ENCODE peak calls at places on chromosomes 12 and 14, in six cellular contexts. N, P, K, S, T and W are unnamed samples.

GRCh38 chr12:122051231-122051876 is 27.2 kb upstream of the MLXIP start:
- DNase-seq in N (no peak), P (no peak), K (peak; percentile 44), S (no peak), T (no peak), W (no peak)

GRCh38 chr14:40987481-40987880 is 619.2 kb upstream of the LRFN5 start:
- DNase-seq in N (no peak), P (no peak), K (no peak), S (no peak), T (peak; percentile 62), W (no peak)

GRCh38 chr12:54489857-54490256 is 7.7 kb upstream of the NCKAP1L start:
- DNase-seq in N (no peak), P (no peak), K (no peak), S (no peak), T (no peak), W (no peak)

GRCh38 chr12:56699020-56699661 is 11.1 kb upstream of the PTGES3 start:
- DNase-seq in N (no peak), P (no peak), K (no peak), S (no peak), T (no peak), W (peak; percentile 39)

GRCh38 chr14:103207404-103208072 is 84.3 kb downstream of the TNFAIP2 start:
- DNase-seq in N (no peak), P (peak; percentile 36), K (no peak), S (peak; percentile 83), T (no peak), W (no peak)

GRCh38 chr12:31337952-31338351 is 12.0 kb upstream of the SINHCAF start:
- DNase-seq in N (no peak), P (no peak), K (no peak), S (no peak), T (no peak), W (no peak)

GRCh38 chr12:29148958-29149690 is at the start of gene FAR2:
- DNase-seq in N (peak; percentile 84), P (peak; percentile 67), K (no peak), S (peak; percentile 65), T (peak; percentile 69), W (no peak)

GRCh38 chr12:89682284-89682683 is 26.4 kb downstream of the ATP2B1 start:
- DNase-seq in N (no peak), P (no peak), K (no peak), S (no peak), T (no peak), W (no peak)

GRCh38 chr12:76268267-76268666 is 79.9 kb downstream of the BBS10 start:
- DNase-seq in N (no peak), P (no peak), K (peak; percentile 55), S (peak; percentile 42), T (no peak), W (no peak)

GRCh38 chr14:59622641-59623040 is 46.0 kb upstream of the CCDC175 start:
- DNase-seq in N (no peak), P (no peak), K (no peak), S (no peak), T (no peak), W (no peak)

GRCh38 chr12:98591209-98591608 is 2.3 kb upstream of the SLC25A3 start:
- DNase-seq in N (no peak), P (no peak), K (peak; percentile 32), S (peak; percentile 11), T (no peak), W (peak; percentile 51)

GRCh38 chr12:95803817-95804216 is 13.3 kb upstream of the NTN4 start:
- DNase-seq in N (no peak), P (no peak), K (no peak), S (no peak), T (no peak), W (no peak)

GRCh38 chr14:73740921-73741326 is 26.7 kb upstream of the PNMA1 start:
- DNase-seq in N (no peak), P (peak; percentile 86), K (no peak), S (peak; percentile 70), T (peak; percentile 91), W (no peak)

GRCh38 chr12:46577063-46577776 is 204.6 kb upstream of the SLC38A2 start:
- DNase-seq in N (no peak), P (no peak), K (no peak), S (no peak), T (no peak), W (no peak)

GRCh38 chr14:63685401-63685800 is 42.5 kb downstream of the SGPP1 start:
- DNase-seq in N (no peak), P (no peak), K (no peak), S (no peak), T (no peak), W (no peak)

GRCh38 chr12:67220065-67220464 is 49.1 kb upstream of the CAND1 start:
- DNase-seq in N (no peak), P (peak; percentile 54), K (no peak), S (peak; percentile 8), T (peak; percentile 62), W (no peak)

GRCh38 chr14:70045715-70046535 is 142.8 kb downstream of the SLC8A3 start:
- DNase-seq in N (no peak), P (peak; percentile 90), K (peak; percentile 48), S (peak; percentile 63), T (peak; percentile 82), W (peak; percentile 81)

GRCh38 chr14:23566782-23567185 is 807 bp downstream of the AP1G2 start:
- DNase-seq in N (no peak), P (no peak), K (no peak), S (peak; percentile 64), T (peak; percentile 63), W (no peak)

GRCh38 chr12:68972570-68972969 is 39.6 kb upstream of the CPM start:
- DNase-seq in N (no peak), P (no peak), K (no peak), S (no peak), T (no peak), W (no peak)

GRCh38 chr14:97298331-97298730 is 501.1 kb downstream of the VRK1 start:
- DNase-seq in N (no peak), P (peak; percentile 58), K (no peak), S (no peak), T (peak; percentile 41), W (peak; percentile 75)

GRCh38 chr12:57270966-57271470 is 20.0 kb upstream of the STAC3 start:
- DNase-seq in N (no peak), P (peak; percentile 58), K (no peak), S (no peak), T (no peak), W (no peak)

GRCh38 chr12:89368386-89368785 is 16.1 kb upstream of the DUSP6 start:
- DNase-seq in N (no peak), P (no peak), K (no peak), S (no peak), T (no peak), W (no peak)

GRCh38 chr12:39403376-39403775 is 39.5 kb downstream of the KIF21A start:
- DNase-seq in N (no peak), P (no peak), K (no peak), S (no peak), T (no peak), W (no peak)

GRCh38 chr12:43309845-43310405 is 242.1 kb downstream of the ADAMTS20 start:
- DNase-seq in N (no peak), P (no peak), K (peak; percentile 99), S (peak; percentile 89), T (no peak), W (no peak)
- H3K9ac ChIP-seq in N (no peak overlapping the region), P (no peak overlapping the region), K (no peak overlapping the region), S (peak overlapping the region; percentile 28), T (no peak overlapping the region), W (no peak overlapping the region)

GRCh38 chr12:13203028-13203922 is 6.7 kb downstream of the EMP1 start:
- DNase-seq in N (no peak), P (peak; percentile 88), K (no peak), S (peak; percentile 82), T (no peak), W (peak; percentile 51)
- H3K4me2 ChIP-seq in N (no peak overlapping the region), P (no peak overlapping the region), K (no peak overlapping the region), S (peak overlapping the region; percentile 97), T (no peak overlapping the region), W (no peak overlapping the region)

DNA sequence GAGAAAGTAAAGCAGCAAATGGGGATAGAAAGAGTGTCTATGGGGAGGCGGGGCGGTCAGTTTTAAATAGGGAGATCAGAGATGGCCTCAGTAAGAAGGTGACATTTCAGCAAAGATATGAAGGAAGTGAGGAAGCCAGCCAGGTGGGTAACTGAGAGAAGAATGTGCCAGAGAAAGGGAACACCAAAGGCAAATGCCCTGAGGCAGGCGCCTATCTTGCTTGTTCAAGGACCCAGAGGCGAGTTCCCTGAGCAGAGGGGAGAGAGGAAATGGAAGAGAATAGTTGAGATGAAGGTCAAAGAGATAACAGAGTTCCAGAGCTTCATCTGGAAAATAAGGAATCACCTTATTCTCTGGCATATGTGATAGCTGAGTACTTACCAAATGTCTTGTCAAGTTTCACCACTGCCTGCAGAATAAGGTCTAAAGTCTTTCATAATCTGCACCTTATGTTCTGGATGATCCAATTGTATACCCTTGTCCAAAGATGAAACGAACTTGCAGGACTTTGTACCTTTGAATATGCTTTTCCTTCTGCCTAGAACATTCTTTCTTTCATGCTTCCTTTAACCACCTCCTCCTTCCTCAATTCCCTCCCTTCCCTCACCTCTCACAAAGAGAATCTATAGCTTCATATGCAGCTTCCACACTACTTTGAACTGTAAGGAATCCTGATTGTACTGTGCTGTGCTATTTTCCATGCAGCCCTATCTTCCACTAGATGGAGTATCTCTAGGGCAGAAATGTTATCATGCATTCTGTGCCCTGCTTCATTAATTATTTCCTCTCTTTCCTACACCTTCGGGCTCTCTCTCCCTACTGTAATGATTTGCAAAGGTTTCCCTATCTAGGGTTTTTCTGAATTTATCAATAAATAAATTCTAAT is 38.5 kb downstream of the GNPTAB start:
- DNase-seq in N (no peak), P (peak; percentile 43), K (no peak), S (peak; percentile 19), T (peak; percentile 20), W (no peak)
- H3K9ac ChIP-seq in N (no peak overlapping the region), P (no peak overlapping the region), K (no peak overlapping the region), S (no peak overlapping the region), T (no peak overlapping the region), W (no peak overlapping the region)

GRCh38 chr14:99234366-99234765 is 37.6 kb downstream of the BCL11B start:
- DNase-seq in N (no peak), P (no peak), K (no peak), S (no peak), T (no peak), W (no peak)
- H3K4me2 ChIP-seq in N (no peak overlapping the region), P (peak overlapping the region; percentile 84), K (no peak overlapping the region), S (no peak overlapping the region), T (no peak overlapping the region), W (no peak overlapping the region)

DNA sequence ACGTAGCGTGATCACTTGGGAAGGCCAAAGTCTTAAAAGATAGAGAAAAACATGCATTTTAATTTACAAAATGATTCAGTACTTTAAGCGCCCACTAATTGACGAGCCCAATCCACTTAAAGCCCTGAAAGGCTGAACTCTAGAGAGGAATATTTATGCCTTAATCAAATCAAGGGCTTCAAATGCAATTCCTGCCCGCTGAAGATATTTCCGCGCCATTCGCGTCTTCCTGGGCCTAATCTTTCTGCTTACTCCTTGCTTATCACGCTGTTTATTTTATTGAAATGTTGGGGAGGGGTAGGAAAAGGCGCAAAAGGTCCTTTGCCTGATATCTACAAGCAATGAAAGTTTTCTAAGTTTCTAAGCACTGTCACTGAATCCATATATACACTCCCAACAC is 4.0 kb downstream of the TBX3 start:
- DNase-seq in N (no peak), P (no peak), K (no peak), S (peak; percentile 47), T (peak; percentile 34), W (no peak)
- H3K9ac ChIP-seq in N (no peak overlapping the region), P (no peak overlapping the region), K (peak overlapping the region; percentile 99), S (peak overlapping the region; percentile 98), T (peak overlapping the region; percentile 97), W (no peak overlapping the region)

GRCh38 chr12:112121780-112122565 is 3.4 kb upstream of the TRAFD1 start:
- DNase-seq in N (no peak), P (peak; percentile 44), K (peak; percentile 88), S (peak; percentile 86), T (peak; percentile 85), W (no peak)
- H3K4me2 ChIP-seq in N (no peak overlapping the region), P (no peak overlapping the region), K (peak overlapping the region; percentile 46), S (peak overlapping the region; percentile 37), T (peak overlapping the region; percentile 40), W (no peak overlapping the region)

GRCh38 chr14:95482967-95483842 is 33.2 kb downstream of the SYNE3 start:
- DNase-seq in N (no peak), P (no peak), K (peak; percentile 97), S (peak; percentile 96), T (peak; percentile 82), W (no peak)
- H3K9ac ChIP-seq in N (no peak overlapping the region), P (no peak overlapping the region), K (no peak overlapping the region), S (peak overlapping the region; percentile 30), T (peak overlapping the region; percentile 21), W (no peak overlapping the region)